ENCODE peak calls at places on chromosomes 11 and 22, in four cellular contexts. B, N, C and J are unnamed samples.

GRCh38 chr22:43889366-43890253 is 2.2 kb downstream of the PNPLA5 start:
- DNase-seq in C (no peak), B (no peak), N (peak), J (no peak)

GRCh38 chr11:46075168-46075567 is 46.1 kb downstream of the PHF21A start:
- DNase-seq in N (no peak), C (peak), B (peak), J (no peak)

GRCh38 chr11:69662021-69662698 is 13.0 kb downstream of the LTO1 start:
- DNase-seq in C (no peak), N (peak), B (no peak), J (no peak)

GRCh38 chr11:35529971-35530495 is 4.6 kb upstream of the PAMR1 start:
- DNase-seq in N (peak), C (no peak), B (no peak), J (no peak)

GRCh38 chr11:125773516-125773915 is 5.1 kb downstream of the PATE2 start:
- DNase-seq in C (no peak), B (no peak), N (no peak), J (no peak)

GRCh38 chr11:31649129-31649528 is 139.6 kb downstream of the ELP4 start:
- DNase-seq in N (no peak), B (no peak), C (no peak), J (no peak)

GRCh38 chr22:28112548-28113043 is 193.5 kb upstream of the PITPNB start:
- DNase-seq in C (peak), N (peak), B (no peak), J (peak)

GRCh38 chr11:77559686-77560425 is 29.9 kb upstream of the AQP11 start:
- DNase-seq in B (peak), C (no peak), N (no peak), J (peak)

GRCh38 chr11:134027671-134028070 is 41.2 kb upstream of the JAM3 start:
- DNase-seq in C (no peak), N (no peak), B (no peak), J (no peak)

GRCh38 chr11:58609723-58610122 is 12.7 kb upstream of the CNTF start:
- DNase-seq in C (no peak), B (no peak), N (no peak), J (no peak)

GRCh38 chr11:69044111-69045013 is 4.4 kb upstream of the TPCN2 start:
- DNase-seq in B (peak), N (peak), C (no peak), J (peak)

GRCh38 chr11:100872951-100873350 is 185.9 kb downstream of the ARHGAP42 start:
- DNase-seq in C (no peak), B (no peak), N (no peak), J (no peak)
- TF ChIP-seq SIN3A in C (no peak), B (no peak), N (no peak), J (no peak)

GRCh38 chr11:1308745-1309497 is 511 bp downstream of the TOLLIP start:
- DNase-seq in B (no peak), C (peak), N (no peak), J (no peak)

GRCh38 chr11:1307998-1308744 is 1.3 kb downstream of the TOLLIP start:
- DNase-seq in C (no peak), B (no peak), N (peak), J (no peak)

GRCh38 chr11:1310315-1310687 is 869 bp upstream of the TOLLIP start:
- DNase-seq in B (peak), N (no peak), C (no peak), J (no peak)

GRCh38 chr11:1310772-1311468 is 1.5 kb upstream of the TOLLIP start:
- DNase-seq in C (no peak), N (no peak), B (no peak), J (no peak)

GRCh38 chr11:1309498-1310314 is at the start of gene TOLLIP:
- DNase-seq in B (peak), N (peak), C (peak), J (peak)
- TF ChIP-seq CTCF in B (peak), N (peak), C (peak), J (peak)

GRCh38 chr22:19959043-19959586 is 17.5 kb upstream of the TXNRD2 start:
- DNase-seq in C (peak), N (peak), B (no peak), J (peak)

GRCh38 chr22:19961868-19962245 is 20.2 kb upstream of the TXNRD2 start:
- DNase-seq in N (no peak), B (no peak), C (no peak), J (no peak)

GRCh38 chr22:19959587-19960490 is 18.2 kb upstream of the TXNRD2 start:
- DNase-seq in B (no peak), N (peak), C (peak), J (no peak)

GRCh38 chr22:19961201-19961580 is 19.6 kb upstream of the TXNRD2 start:
- DNase-seq in B (no peak), C (no peak), N (peak), J (no peak)

GRCh38 chr22:19960491-19961200 is 19.0 kb upstream of the TXNRD2 start:
- DNase-seq in N (peak), B (no peak), C (no peak), J (no peak)
- TF ChIP-seq SIN3A in N (no peak), B (no peak), C (no peak), J (no peak)

GRCh38 chr11:129989437-129989836 is 13.2 kb downstream of the PRDM10 start:
- DNase-seq in N (no peak), C (no peak), B (no peak), J (no peak)

GRCh38 chr11:129995163-129995562 is 7.5 kb downstream of the PRDM10 start:
- DNase-seq in N (no peak), B (no peak), C (no peak), J (no peak)

GRCh38 chr11:129987950-129988349 is 14.7 kb downstream of the PRDM10 start:
- DNase-seq in C (no peak), B (no peak), N (no peak), J (no peak)

GRCh38 chr11:129996113-129996870 is 6.3 kb downstream of the PRDM10 start:
- DNase-seq in B (no peak), N (no peak), C (no peak), J (no peak)

GRCh38 chr11:129992161-129992944 is 10.3 kb downstream of the PRDM10 start:
- DNase-seq in B (no peak), C (peak), N (peak), J (peak)
- TF ChIP-seq CTCF in B (no peak), C (peak), N (peak), J (peak)

DNA sequence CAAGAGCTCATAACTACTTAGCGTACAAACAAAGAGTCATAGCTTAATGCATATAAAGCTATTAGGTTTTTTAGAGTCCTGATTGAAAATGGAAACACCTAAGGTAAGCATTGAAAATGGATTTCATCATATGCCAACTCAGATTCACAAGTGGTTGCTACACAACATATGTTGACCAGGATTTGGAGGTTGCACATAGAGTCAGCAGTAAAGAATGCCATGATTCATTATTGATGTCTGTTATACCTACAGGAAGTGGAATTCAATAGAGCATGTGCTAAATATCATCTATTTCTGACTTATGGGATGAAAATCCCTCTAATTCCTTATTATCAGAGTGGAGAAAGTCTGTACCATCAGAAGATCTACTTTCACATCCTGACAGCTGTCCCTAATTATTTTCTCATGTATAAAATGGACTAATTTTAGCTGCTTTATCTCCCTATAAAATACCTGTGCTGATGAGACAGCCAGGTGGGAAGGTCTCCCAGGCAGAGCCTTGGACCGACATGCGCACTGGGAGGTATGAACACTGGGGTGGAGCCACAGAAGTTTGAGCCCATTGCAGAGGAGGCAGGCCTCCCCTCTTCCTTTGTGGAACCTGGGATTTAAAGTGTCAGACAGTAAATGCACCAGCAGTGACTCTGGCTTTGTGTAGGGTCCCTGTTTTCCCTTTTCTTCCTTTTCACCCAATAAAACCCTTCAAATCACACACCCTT is 204.2 kb downstream of the AASDHPPT start:
- DNase-seq in C (no peak), N (no peak), B (peak), J (peak)
- TF ChIP-seq SIN3A in C (no peak), N (no peak), B (no peak), J (no peak)

DNA sequence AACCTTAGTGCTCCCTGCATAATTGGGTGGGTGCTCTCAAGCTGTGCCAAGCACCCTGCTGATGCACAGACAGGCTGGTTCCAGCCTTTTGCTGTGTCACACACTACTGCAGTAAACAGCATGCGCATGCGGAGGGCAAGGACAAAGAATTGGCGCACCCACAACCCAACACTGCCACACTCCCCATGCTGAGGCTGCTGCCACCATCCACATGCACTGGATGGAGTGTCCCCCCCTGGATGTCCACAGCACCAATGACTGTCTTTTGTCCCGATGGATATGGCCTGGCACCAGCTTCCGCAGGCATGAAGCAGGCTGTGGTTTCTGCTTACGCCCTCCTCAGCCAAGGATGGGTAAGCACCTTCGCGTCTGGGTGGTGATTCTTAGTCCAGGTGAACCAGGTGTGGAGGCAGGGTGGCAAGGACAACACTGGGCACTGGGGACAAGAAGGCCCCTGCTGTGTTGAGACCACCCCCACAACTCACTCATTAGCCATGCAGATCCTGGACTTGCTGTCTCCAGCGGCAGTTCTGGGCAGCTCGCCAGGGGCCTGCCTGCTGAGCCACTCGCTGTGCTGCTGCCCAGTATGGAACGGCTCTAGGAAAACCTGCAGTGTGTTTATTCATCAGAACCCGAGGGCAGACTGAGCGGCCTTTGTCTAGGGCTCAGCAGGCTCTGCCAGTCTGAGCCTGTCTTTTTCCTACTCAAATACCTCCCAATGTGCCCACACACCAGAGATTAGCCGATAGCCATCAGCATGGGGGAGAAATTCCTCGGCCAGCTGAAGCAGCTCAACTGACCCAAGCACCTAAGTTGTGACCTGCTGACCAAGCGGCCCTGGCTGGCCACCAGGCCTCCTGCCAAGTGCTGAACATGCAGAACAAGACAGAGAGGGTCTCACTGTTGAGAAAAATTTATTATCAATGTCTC is 8.2 kb upstream of the NAP1L4 start:
- DNase-seq in B (no peak), N (peak), C (no peak), J (no peak)
- TF ChIP-seq CTCF in B (no peak), N (no peak), C (no peak), J (no peak)

GRCh38 chr11:859394-860131 is 16.9 kb downstream of the TSPAN4 start:
- DNase-seq in N (peak), B (no peak), C (peak), J (no peak)
- TF ChIP-seq SIN3A in N (no peak), B (no peak), C (no peak), J (no peak)

GRCh38 chr22:20016734-20017621 is at the start of gene ARVCF:
- DNase-seq in B (no peak), N (peak), C (peak), J (peak)
- TF ChIP-seq CTCF in B (no peak), N (no peak), C (peak), J (no peak)

DNA sequence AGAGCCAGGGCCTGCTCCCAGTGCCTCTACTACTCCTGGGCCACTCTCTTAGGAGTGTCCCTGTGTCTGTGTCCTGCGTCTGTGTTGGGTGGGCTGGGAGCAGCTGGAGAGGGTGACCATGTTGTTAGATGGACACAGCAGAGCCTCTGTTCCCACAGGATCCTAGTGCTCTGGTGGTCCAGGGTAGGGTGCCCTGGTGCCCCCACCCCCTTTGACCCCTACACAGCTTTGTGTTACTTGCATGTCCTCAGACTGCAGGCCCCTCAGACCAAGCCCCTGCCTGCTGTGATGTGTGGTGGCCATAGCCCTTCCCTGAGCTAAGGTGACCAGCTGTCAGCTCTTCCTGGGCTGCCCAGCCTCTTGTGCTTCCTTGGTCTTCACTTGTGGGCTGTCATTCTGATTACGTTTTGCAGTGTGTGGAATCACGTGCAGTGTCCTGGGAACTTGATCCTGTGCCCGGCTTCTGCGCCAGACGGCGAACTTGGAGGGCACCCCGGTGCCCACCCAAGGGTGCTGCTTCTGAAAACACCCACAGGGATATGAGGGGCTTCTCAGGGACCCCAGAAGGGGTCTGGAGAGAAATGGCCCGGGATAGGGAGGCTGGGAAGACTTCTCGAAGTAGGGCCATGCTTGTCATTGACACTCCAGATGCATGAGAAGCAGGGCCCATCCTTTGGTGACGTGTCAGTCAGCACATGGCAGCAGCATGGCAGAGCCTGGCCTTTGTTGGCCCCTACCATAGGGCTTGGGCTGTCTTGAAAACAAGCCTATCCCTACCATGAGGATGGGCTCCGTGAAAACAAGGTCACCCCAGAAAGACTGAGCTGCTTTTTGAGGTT is 1.5 kb downstream of the TANGO2 start:
- DNase-seq in B (no peak), C (no peak), N (no peak), J (no peak)
- TF ChIP-seq SIN3A in B (no peak), C (no peak), N (no peak), J (no peak)

GRCh38 chr22:24155597-24156145 is 25.6 kb upstream of the SUSD2 start:
- DNase-seq in C (peak), B (no peak), N (peak), J (no peak)
- TF ChIP-seq CTCF in C (no peak), B (peak), N (peak), J (peak)